ENCODE peak calls at places on chromosomes 3 and 15, in ten cellular contexts. One of them, this sample, is unnamed.

GRCh38 chr15:33098082-33099058 is 96.1 kb downstream of the FMN1 start:
- DNase-seq in HepG2: no peak
- DNase-seq in stomach: no peak
- DNase-seq in suprapubic skin: no peak
- DNase-seq in K562: no peak
- DNase-seq in upper lobe of left lung: no peak
- DNase-seq in SK-N-SH: no peak
- DNase-seq in H1: no peak
- DNase-seq in esophagus muscularis mucosa: no peak
- DNase-seq in transverse colon: no peak
- DNase-seq in this sample: no peak

GRCh38 chr3:105988540-105988939 is 119.7 kb upstream of the CBLB start:
- DNase-seq in H1: no peak
- DNase-seq in K562: no peak
- DNase-seq in suprapubic skin: no peak
- DNase-seq in HepG2: no peak
- DNase-seq in stomach: no peak
- DNase-seq in esophagus muscularis mucosa: no peak
- DNase-seq in SK-N-SH: no peak
- DNase-seq in transverse colon: no peak
- DNase-seq in upper lobe of left lung: no peak
- DNase-seq in this sample: no peak

GRCh38 chr3:185052631-185053030 is 100.2 kb downstream of the C3orf70 start:
- DNase-seq in upper lobe of left lung: no peak
- DNase-seq in SK-N-SH: no peak
- DNase-seq in HepG2: no peak
- DNase-seq in stomach: no peak
- DNase-seq in K562: no peak
- DNase-seq in H1: no peak
- DNase-seq in transverse colon: no peak
- DNase-seq in esophagus muscularis mucosa: no peak
- DNase-seq in suprapubic skin: no peak
- DNase-seq in this sample: no peak

GRCh38 chr3:188780188-188781147 is 391.3 kb upstream of the TPRG1 start:
- DNase-seq in SK-N-SH: no peak
- DNase-seq in H1: no peak
- DNase-seq in stomach: no peak
- DNase-seq in K562: no peak
- DNase-seq in esophagus muscularis mucosa: no peak
- DNase-seq in HepG2: peak; percentile 4
- DNase-seq in suprapubic skin: no peak
- DNase-seq in transverse colon: no peak
- DNase-seq in upper lobe of left lung: peak; percentile 75
- DNase-seq in this sample: peak; percentile 74

GRCh38 chr3:6025032-6025431 is 835.9 kb upstream of the GRM7 start:
- DNase-seq in upper lobe of left lung: no peak
- DNase-seq in K562: no peak
- DNase-seq in suprapubic skin: no peak
- DNase-seq in esophagus muscularis mucosa: no peak
- DNase-seq in H1: no peak
- DNase-seq in transverse colon: no peak
- DNase-seq in SK-N-SH: no peak
- DNase-seq in stomach: no peak
- DNase-seq in HepG2: no peak
- DNase-seq in this sample: no peak

GRCh38 chr3:41236198-41236597 is 36.9 kb downstream of the CTNNB1 start:
- DNase-seq in H1: no peak
- DNase-seq in stomach: no peak
- DNase-seq in HepG2: no peak
- DNase-seq in K562: no peak
- DNase-seq in SK-N-SH: no peak
- DNase-seq in transverse colon: no peak
- DNase-seq in suprapubic skin: no peak
- DNase-seq in esophagus muscularis mucosa: no peak
- DNase-seq in upper lobe of left lung: no peak
- DNase-seq in this sample: no peak

GRCh38 chr15:89917442-89918085 is 4.8 kb upstream of the ARPIN start:
- DNase-seq in stomach: no peak
- DNase-seq in HepG2: no peak
- DNase-seq in SK-N-SH: no peak
- DNase-seq in H1: no peak
- DNase-seq in upper lobe of left lung: peak; percentile 59
- DNase-seq in K562: no peak
- DNase-seq in suprapubic skin: no peak
- DNase-seq in transverse colon: no peak
- DNase-seq in esophagus muscularis mucosa: no peak
- DNase-seq in this sample: no peak

GRCh38 chr15:87716422-87716821 is 540.1 kb downstream of the NTRK3 start:
- DNase-seq in upper lobe of left lung: no peak
- DNase-seq in HepG2: no peak
- DNase-seq in esophagus muscularis mucosa: no peak
- DNase-seq in H1: no peak
- DNase-seq in stomach: no peak
- DNase-seq in suprapubic skin: no peak
- DNase-seq in K562: no peak
- DNase-seq in SK-N-SH: no peak
- DNase-seq in transverse colon: no peak
- DNase-seq in this sample: no peak

GRCh38 chr15:67039349-67040075 is 25.9 kb upstream of the SMAD3 start:
- DNase-seq in K562: peak; percentile 60
- DNase-seq in HepG2: no peak
- DNase-seq in SK-N-SH: no peak
- DNase-seq in upper lobe of left lung: no peak
- DNase-seq in H1: no peak
- DNase-seq in suprapubic skin: no peak
- DNase-seq in stomach: no peak
- DNase-seq in transverse colon: no peak
- DNase-seq in esophagus muscularis mucosa: no peak
- DNase-seq in this sample: no peak

GRCh38 chr15:79736435-79737000 is 160.3 kb downstream of the MTHFS start:
- DNase-seq in SK-N-SH: no peak
- DNase-seq in H1: no peak
- DNase-seq in HepG2: no peak
- DNase-seq in K562: no peak
- DNase-seq in esophagus muscularis mucosa: no peak
- DNase-seq in suprapubic skin: no peak
- DNase-seq in transverse colon: no peak
- DNase-seq in stomach: no peak
- DNase-seq in upper lobe of left lung: no peak
- DNase-seq in this sample: no peak

GRCh38 chr15:97902140-97902780 is 58.2 kb upstream of the ARRDC4 start:
- DNase-seq in transverse colon: no peak
- DNase-seq in H1: no peak
- DNase-seq in upper lobe of left lung: no peak
- DNase-seq in esophagus muscularis mucosa: no peak
- DNase-seq in suprapubic skin: no peak
- DNase-seq in HepG2: no peak
- DNase-seq in SK-N-SH: no peak
- DNase-seq in stomach: no peak
- DNase-seq in K562: no peak
- DNase-seq in this sample: no peak

GRCh38 chr3:192171213-192171612 is 556.1 kb downstream of the FGF12 start:
- DNase-seq in transverse colon: no peak
- DNase-seq in K562: no peak
- DNase-seq in H1: no peak
- DNase-seq in upper lobe of left lung: no peak
- DNase-seq in esophagus muscularis mucosa: no peak
- DNase-seq in SK-N-SH: no peak
- DNase-seq in stomach: no peak
- DNase-seq in suprapubic skin: no peak
- DNase-seq in HepG2: no peak
- DNase-seq in this sample: no peak
- TF ChIP-seq POLR2AphosphoS5 in transverse colon: no peak
- TF ChIP-seq POLR2AphosphoS5 in K562: no peak
- TF ChIP-seq POLR2AphosphoS5 in H1: no peak
- TF ChIP-seq POLR2AphosphoS5 in upper lobe of left lung: no peak
- TF ChIP-seq POLR2AphosphoS5 in esophagus muscularis mucosa: no peak
- TF ChIP-seq POLR2AphosphoS5 in SK-N-SH: no peak
- TF ChIP-seq POLR2AphosphoS5 in stomach: no peak
- TF ChIP-seq POLR2AphosphoS5 in suprapubic skin: no peak
- TF ChIP-seq POLR2AphosphoS5 in HepG2: no peak
- TF ChIP-seq POLR2AphosphoS5 in this sample: no peak

DNA sequence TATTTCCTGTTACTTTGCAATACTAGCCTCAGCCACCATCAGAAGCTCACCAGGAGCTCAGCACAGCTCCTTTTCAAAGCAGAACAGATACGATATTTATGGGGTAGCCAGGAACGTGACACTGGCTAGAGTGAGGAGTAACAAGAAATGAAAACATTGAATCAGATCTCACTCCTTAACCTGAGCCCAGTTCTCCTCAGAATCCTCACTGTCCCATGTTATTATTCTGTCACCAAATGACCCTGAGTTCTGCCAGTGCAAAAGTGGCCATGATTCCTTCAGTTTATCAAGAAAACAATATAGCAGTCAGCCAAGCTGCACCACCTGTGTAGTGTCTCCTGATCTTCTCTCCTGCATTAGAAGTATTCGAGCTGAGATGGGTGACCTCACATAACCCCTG is 956.7 kb downstream of the TUSC7 start:
- DNase-seq in esophagus muscularis mucosa: no peak
- DNase-seq in upper lobe of left lung: no peak
- DNase-seq in stomach: no peak
- DNase-seq in H1: no peak
- DNase-seq in SK-N-SH: no peak
- DNase-seq in K562: no peak
- DNase-seq in HepG2: no peak
- DNase-seq in suprapubic skin: no peak
- DNase-seq in transverse colon: no peak
- DNase-seq in this sample: no peak
- TF ChIP-seq EP300 in esophagus muscularis mucosa: no peak
- TF ChIP-seq EP300 in upper lobe of left lung: no peak
- TF ChIP-seq EP300 in stomach: no peak
- TF ChIP-seq EP300 in H1: no peak
- TF ChIP-seq EP300 in SK-N-SH: no peak
- TF ChIP-seq EP300 in K562: no peak
- TF ChIP-seq EP300 in HepG2: no peak
- TF ChIP-seq EP300 in suprapubic skin: no peak
- TF ChIP-seq EP300 in transverse colon: no peak
- TF ChIP-seq EP300 in this sample: no peak

DNA sequence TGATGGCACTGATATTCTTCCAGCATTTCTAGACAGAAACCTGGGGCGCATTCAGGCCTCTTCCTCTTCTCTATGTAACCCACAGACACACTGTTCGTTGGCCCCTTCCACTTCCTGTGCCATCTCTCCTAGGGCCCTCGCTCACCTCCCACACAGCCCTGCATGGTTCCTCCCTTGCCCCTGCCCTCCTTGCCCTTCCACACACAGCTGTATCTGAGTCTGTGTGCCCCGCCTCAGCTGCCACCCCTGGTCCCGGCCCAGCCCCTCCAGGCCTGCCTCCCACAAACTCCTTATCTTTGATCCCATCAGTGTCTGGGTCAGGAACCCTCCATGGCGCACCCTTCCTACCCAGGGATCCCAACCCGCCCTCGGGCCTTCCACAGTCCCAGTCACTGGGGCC is 37.9 kb downstream of the RAB6B start:
- DNase-seq in HepG2: no peak
- DNase-seq in suprapubic skin: no peak
- DNase-seq in K562: no peak
- DNase-seq in H1: no peak
- DNase-seq in esophagus muscularis mucosa: no peak
- DNase-seq in transverse colon: no peak
- DNase-seq in SK-N-SH: no peak
- DNase-seq in stomach: no peak
- DNase-seq in upper lobe of left lung: no peak
- DNase-seq in this sample: no peak
- TF ChIP-seq POLR2AphosphoS5 in HepG2: no peak
- TF ChIP-seq POLR2AphosphoS5 in suprapubic skin: no peak
- TF ChIP-seq POLR2AphosphoS5 in K562: no peak
- TF ChIP-seq POLR2AphosphoS5 in H1: no peak
- TF ChIP-seq POLR2AphosphoS5 in esophagus muscularis mucosa: no peak
- TF ChIP-seq POLR2AphosphoS5 in transverse colon: no peak
- TF ChIP-seq POLR2AphosphoS5 in SK-N-SH: no peak
- TF ChIP-seq POLR2AphosphoS5 in stomach: no peak
- TF ChIP-seq POLR2AphosphoS5 in upper lobe of left lung: no peak
- TF ChIP-seq POLR2AphosphoS5 in this sample: no peak

DNA sequence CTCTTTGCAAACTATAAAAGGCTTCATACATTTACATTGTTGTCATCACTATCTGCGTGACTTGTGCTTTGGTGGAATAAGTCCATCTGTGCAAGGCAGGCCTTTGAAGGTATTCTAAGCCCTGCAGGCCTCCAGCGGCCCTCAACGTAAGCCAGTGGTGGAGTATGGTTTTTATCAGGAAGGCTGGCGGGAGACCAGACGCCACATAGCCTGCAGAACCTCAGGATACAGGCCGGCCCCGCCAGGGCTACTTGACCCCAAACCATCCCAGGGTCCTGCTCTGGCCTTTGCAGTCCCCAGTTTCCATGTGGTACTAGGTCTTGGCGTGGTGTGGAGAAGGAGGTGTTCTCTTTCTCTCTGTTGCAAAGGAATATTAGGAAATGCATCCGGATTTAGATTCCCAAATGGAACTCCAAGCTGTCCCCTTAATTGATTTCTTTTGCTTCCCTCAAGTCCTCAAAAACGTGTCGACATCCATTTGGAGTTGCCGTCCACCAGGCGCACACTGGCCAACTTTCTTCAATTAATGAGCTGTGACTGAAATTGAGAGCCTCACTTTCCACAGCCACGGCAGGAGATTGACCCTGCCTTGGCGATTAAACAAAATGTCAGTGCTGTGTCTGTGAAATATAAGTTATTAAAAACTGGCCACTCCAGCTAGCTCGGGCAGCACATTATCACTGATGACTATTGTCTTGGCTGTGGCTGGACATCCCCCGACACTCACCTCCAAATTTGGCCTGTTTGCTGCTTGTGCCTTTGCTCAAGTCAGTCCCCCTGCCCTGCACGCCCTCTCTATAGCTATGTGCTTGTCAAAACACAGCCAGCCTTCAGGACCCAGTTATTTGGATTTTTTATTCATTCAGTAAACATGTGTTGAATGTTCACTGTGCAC is 239.8 kb upstream of the TLE3 start:
- DNase-seq in SK-N-SH: no peak
- DNase-seq in suprapubic skin: no peak
- DNase-seq in K562: no peak
- DNase-seq in H1: no peak
- DNase-seq in HepG2: no peak
- DNase-seq in transverse colon: peak; percentile 24
- DNase-seq in esophagus muscularis mucosa: no peak
- DNase-seq in stomach: no peak
- DNase-seq in upper lobe of left lung: no peak
- DNase-seq in this sample: peak; percentile 91
- TF ChIP-seq EP300 in SK-N-SH: peak; percentile 91
- TF ChIP-seq EP300 in suprapubic skin: no peak
- TF ChIP-seq EP300 in K562: no peak
- TF ChIP-seq EP300 in H1: no peak
- TF ChIP-seq EP300 in HepG2: no peak
- TF ChIP-seq EP300 in transverse colon: peak; percentile 58
- TF ChIP-seq EP300 in esophagus muscularis mucosa: no peak
- TF ChIP-seq EP300 in stomach: peak; percentile 67
- TF ChIP-seq EP300 in upper lobe of left lung: no peak
- TF ChIP-seq EP300 in this sample: peak; percentile 75

DNA sequence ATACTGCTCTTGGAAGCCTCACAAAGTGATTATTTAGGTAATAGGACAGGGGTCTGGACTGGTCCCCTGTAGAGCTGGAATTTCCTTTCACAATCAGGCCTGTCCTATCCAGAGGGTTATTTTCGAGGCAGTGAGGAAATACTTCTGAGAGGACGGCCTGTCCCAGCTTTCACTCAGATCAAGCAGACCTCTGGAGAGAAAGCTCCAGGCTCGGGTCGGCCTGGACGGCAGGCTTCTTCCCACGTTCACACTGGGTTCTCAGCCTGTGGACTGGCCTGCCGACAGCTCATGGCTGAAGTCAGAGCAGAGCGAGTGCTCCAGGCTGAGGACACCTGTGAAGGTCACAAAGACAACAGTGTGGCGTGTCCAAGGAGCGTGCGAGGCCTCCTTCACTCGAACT is 405.3 kb downstream of the VPS13C start:
- DNase-seq in K562: no peak
- DNase-seq in stomach: no peak
- DNase-seq in HepG2: no peak
- DNase-seq in SK-N-SH: no peak
- DNase-seq in suprapubic skin: no peak
- DNase-seq in esophagus muscularis mucosa: peak; percentile 83
- DNase-seq in transverse colon: no peak
- DNase-seq in H1: no peak
- DNase-seq in upper lobe of left lung: no peak
- DNase-seq in this sample: no peak
- TF ChIP-seq POLR2AphosphoS5 in K562: no peak
- TF ChIP-seq POLR2AphosphoS5 in stomach: no peak
- TF ChIP-seq POLR2AphosphoS5 in HepG2: no peak
- TF ChIP-seq POLR2AphosphoS5 in SK-N-SH: no peak
- TF ChIP-seq POLR2AphosphoS5 in suprapubic skin: no peak
- TF ChIP-seq POLR2AphosphoS5 in esophagus muscularis mucosa: no peak
- TF ChIP-seq POLR2AphosphoS5 in transverse colon: no peak
- TF ChIP-seq POLR2AphosphoS5 in H1: no peak
- TF ChIP-seq POLR2AphosphoS5 in upper lobe of left lung: no peak
- TF ChIP-seq POLR2AphosphoS5 in this sample: no peak

This sample was measured in sigmoid colon.